ENCODE peak calls at places on chromosome 4, in ten cellular contexts. C, K, U, D, Z, J, G, Q, B and V are unnamed samples.

GRCh38 chr4:25310066-25310824 is 2.3 kb upstream of the ZCCHC4 start:
- DNase-seq in Z (no peak), G (no peak), B (no peak), Q (no peak), K (no peak), D (no peak), U (no peak), C (no peak), J (no peak), V (peak)

GRCh38 chr4:140109626-140110213 is 44.3 kb downstream of the MAML3 start:
- DNase-seq in K (no peak), B (no peak), C (no peak), Z (no peak), J (no peak), G (no peak), U (no peak), D (no peak), Q (no peak), V (no peak)

GRCh38 chr4:8870647-8871416 is 807 bp downstream of the HMX1 start:
- DNase-seq in B (no peak), G (no peak), Q (no peak), K (no peak), Z (no peak), D (no peak), U (no peak), J (no peak), C (no peak), V (no peak)

GRCh38 chr4:152464030-152464823 is 71.7 kb downstream of the FBXW7 start:
- DNase-seq in G (no peak), U (no peak), J (peak), Z (no peak), C (no peak), B (no peak), D (no peak), Q (no peak), K (no peak), V (no peak)

GRCh38 chr4:1554876-1555265 is 129.2 kb downstream of the FAM53A start:
- DNase-seq in Z (no peak), C (no peak), K (no peak), Q (no peak), U (no peak), J (no peak), G (no peak), D (no peak), B (no peak), V (no peak)

GRCh38 chr4:135281230-135281629 is 1079.6 kb upstream of the PABPC4L start:
- DNase-seq in U (no peak), G (no peak), D (no peak), Q (no peak), C (no peak), J (peak), Z (no peak), K (no peak), B (no peak), V (no peak)

GRCh38 chr4:152427971-152428370 is 107.9 kb downstream of the FBXW7 start:
- DNase-seq in D (no peak), C (no peak), Z (no peak), K (no peak), U (no peak), B (peak), G (no peak), Q (no peak), J (no peak), V (no peak)

GRCh38 chr4:182604161-182604591 is 313.0 kb downstream of the DCTD start:
- DNase-seq in D (no peak), Q (no peak), B (peak), G (no peak), U (no peak), K (peak), C (no peak), Z (no peak), J (peak), V (no peak)

GRCh38 chr4:168955674-168956073 is 54.4 kb downstream of the CBR4 start:
- DNase-seq in Z (no peak), B (peak), C (no peak), U (no peak), J (no peak), K (peak), D (no peak), G (no peak), Q (no peak), V (no peak)

GRCh38 chr4:30866444-30866843 is 146.3 kb downstream of the PCDH7 start:
- DNase-seq in U (no peak), Z (no peak), Q (no peak), C (no peak), D (no peak), J (peak), B (no peak), K (peak), G (no peak), V (no peak)

GRCh38 chr4:168540086-168540864 is 43.4 kb downstream of the PALLD start:
- DNase-seq in D (no peak), G (no peak), Q (no peak), Z (no peak), K (peak), B (peak), C (no peak), U (no peak), J (peak), V (no peak)

GRCh38 chr4:107278791-107279481 is 242.8 kb upstream of the DKK2 start:
- DNase-seq in J (no peak), Z (no peak), D (no peak), K (peak), Q (no peak), U (no peak), B (peak), G (no peak), C (no peak), V (no peak)

GRCh38 chr4:26407466-26407865 is 82.8 kb downstream of the CCKAR start:
- DNase-seq in Z (no peak), Q (no peak), U (no peak), B (no peak), D (no peak), J (no peak), K (no peak), C (no peak), G (no peak), V (no peak)

GRCh38 chr4:2186133-2186864 is 55.6 kb downstream of the HAUS3 start:
- DNase-seq in U (peak), G (no peak), C (peak), J (peak), Q (no peak), D (peak), K (peak), Z (no peak), B (peak), V (no peak)

GRCh38 chr4:7021930-7022658 is 21.1 kb upstream of the TADA2B start:
- DNase-seq in C (peak), Q (peak), D (no peak), G (no peak), Z (no peak), B (peak), U (no peak), J (peak), K (peak), V (no peak)

GRCh38 chr4:1255151-1255550 is 6.2 kb upstream of the CTBP1 start:
- DNase-seq in C (no peak), Q (no peak), G (no peak), B (peak), Z (no peak), K (no peak), J (no peak), D (no peak), U (no peak), V (no peak)

GRCh38 chr4:153798901-153799707 is 10.2 kb upstream of the SFRP2 start:
- DNase-seq in K (no peak), G (no peak), B (peak), Q (no peak), D (no peak), J (no peak), U (no peak), C (no peak), Z (no peak), V (no peak)

GRCh38 chr4:83646538-83646937 is 110.6 kb downstream of the GPAT3 start:
- DNase-seq in Z (no peak), D (no peak), G (no peak), K (no peak), C (no peak), U (no peak), J (no peak), Q (no peak), B (no peak), V (no peak)

DNA sequence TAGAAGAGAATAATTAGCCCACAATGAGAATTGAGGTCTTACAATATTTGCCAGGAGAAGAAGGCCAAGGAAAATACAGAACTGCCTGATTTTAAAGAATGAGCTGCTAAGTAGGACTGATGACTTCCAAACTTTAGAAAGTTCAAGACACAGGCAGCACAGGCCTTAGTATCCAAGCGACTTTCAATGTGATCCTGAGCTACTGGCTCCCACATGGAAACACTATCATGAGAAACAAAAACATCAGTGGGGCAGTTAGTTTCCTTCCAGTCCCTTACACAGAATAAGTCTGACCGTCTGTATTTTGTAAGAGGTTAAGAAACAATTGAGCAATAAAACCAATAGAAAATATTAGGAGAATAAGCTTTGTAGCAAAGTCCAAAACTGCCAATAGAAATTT is 251.4 kb downstream of the COL25A1 start:
- DNase-seq in Z (no peak), G (no peak), Q (no peak), D (no peak), B (no peak), K (no peak), C (no peak), J (no peak), U (no peak), V (no peak)
- TF ChIP-seq CTCF in Z (no peak), G (no peak), Q (no peak), D (no peak), B (no peak), K (no peak), C (no peak), J (no peak), U (no peak), V (no peak)

DNA sequence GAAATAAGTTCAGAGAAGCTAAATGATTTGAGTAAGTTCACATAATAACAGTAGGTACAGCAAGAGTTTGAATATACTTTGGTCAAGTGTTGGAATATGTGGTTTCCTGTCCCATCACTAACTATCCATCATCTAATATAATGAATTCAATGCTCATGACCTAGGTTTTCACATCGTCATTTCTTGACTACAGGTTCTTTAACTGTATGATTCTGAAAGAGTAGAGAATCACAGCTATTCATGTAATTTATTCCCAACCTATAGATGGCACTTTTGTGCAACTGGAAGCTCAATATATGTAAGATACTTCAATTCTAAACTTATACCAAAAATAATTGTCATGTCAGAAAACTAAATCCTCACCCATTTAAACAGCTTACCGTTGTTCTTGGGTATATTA is 53.1 kb downstream of the TIGD2 start:
- DNase-seq in Q (no peak), U (no peak), G (no peak), D (no peak), C (no peak), B (no peak), Z (no peak), J (no peak), K (no peak), V (no peak)
- TF ChIP-seq CTCF in Q (no peak), U (no peak), G (no peak), D (no peak), C (no peak), B (no peak), Z (no peak), J (no peak), K (no peak), V (no peak)

DNA sequence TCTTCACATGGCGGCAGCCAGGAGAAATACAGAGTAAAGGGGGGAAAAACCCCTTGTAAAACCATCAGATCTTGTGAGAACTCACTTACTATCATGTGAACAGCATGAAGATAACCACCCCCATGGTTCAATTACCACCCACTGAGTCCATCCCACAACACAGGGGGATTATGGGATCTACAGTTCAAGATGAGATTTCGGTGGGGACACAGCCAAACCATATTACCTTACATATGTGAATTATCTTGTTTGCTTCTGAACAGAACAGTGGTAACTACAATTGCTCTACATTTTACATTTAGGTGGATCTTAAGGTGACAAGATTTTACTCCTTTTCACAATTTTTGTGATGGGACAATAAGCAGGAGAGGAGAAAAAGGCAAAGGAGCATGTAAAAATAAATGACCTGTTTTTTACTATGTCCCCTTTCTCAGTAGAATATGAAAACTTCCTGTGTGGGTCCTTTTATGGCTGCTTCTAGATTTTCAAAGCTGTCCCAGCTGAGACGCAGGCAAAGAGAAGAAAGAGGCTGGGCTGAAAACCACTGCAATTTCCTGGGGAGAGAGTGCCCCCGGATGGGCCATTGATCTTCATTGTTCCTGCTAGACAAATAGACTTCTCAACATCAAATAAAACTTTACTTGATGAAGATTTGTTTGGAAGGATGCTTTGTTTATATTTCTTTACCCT is 45.9 kb upstream of the PGM2 start:
- DNase-seq in Q (no peak), B (peak), C (no peak), K (peak), Z (peak), U (no peak), D (no peak), G (no peak), J (peak), V (no peak)
- TF ChIP-seq CTCF in Q (no peak), B (peak), C (no peak), K (no peak), Z (no peak), U (peak), D (no peak), G (no peak), J (peak), V (no peak)

GRCh38 chr4:87117051-87117729 is 103.2 kb downstream of the KLHL8 start:
- DNase-seq in J (no peak), B (no peak), Q (no peak), K (no peak), U (no peak), G (no peak), C (peak), D (no peak), Z (no peak), V (no peak)

GRCh38 chr4:87117730-87118075 is 102.7 kb downstream of the KLHL8 start:
- DNase-seq in D (no peak), J (no peak), K (no peak), U (no peak), G (no peak), Z (no peak), Q (no peak), C (no peak), B (no peak), V (no peak)

GRCh38 chr4:87112063-87112462 is 108.4 kb downstream of the KLHL8 start:
- DNase-seq in D (no peak), G (no peak), J (peak), Q (no peak), B (no peak), Z (no peak), U (no peak), C (no peak), K (no peak), V (no peak)

GRCh38 chr4:87116230-87116629 is 104.2 kb downstream of the KLHL8 start:
- DNase-seq in K (peak), U (no peak), J (peak), B (no peak), D (no peak), Q (no peak), Z (no peak), G (no peak), C (no peak), V (no peak)

GRCh38 chr4:87114245-87115062 is 106.0 kb downstream of the KLHL8 start:
- DNase-seq in D (peak), C (no peak), J (no peak), G (no peak), U (no peak), Z (no peak), Q (no peak), B (no peak), K (no peak), V (no peak)
- TF ChIP-seq CTCF in D (peak), C (peak), J (peak), G (no peak), U (no peak), Z (no peak), Q (no peak), B (no peak), K (peak), V (peak)

GRCh38 chr4:40070387-40070786 is 13.7 kb downstream of the N4BP2 start:
- DNase-seq in G (no peak), J (no peak), Q (no peak), K (no peak), C (no peak), D (no peak), U (no peak), B (no peak), Z (no peak), V (no peak)

GRCh38 chr4:40065010-40065409 is 8.4 kb downstream of the N4BP2 start:
- DNase-seq in Z (no peak), J (no peak), D (no peak), U (no peak), C (no peak), G (no peak), K (no peak), B (no peak), Q (no peak), V (no peak)

GRCh38 chr4:40066651-40067050 is 10.0 kb downstream of the N4BP2 start:
- DNase-seq in B (no peak), G (no peak), U (no peak), C (no peak), D (no peak), J (no peak), Z (no peak), Q (no peak), K (no peak), V (no peak)
- TF ChIP-seq CTCF in B (no peak), G (no peak), U (no peak), C (no peak), D (no peak), J (no peak), Z (no peak), Q (no peak), K (no peak), V (no peak)

GRCh38 chr4:23932935-23933334 is 43.1 kb upstream of the PPARGC1A start:
- DNase-seq in C (no peak), D (no peak), J (peak), B (peak), U (no peak), G (no peak), K (peak), Q (no peak), Z (no peak), V (no peak)
- TF ChIP-seq CTCF in C (peak), D (no peak), J (peak), B (peak), U (no peak), G (no peak), K (peak), Q (peak), Z (no peak), V (no peak)

GRCh38 chr4:185680617-185681016 is 131.4 kb downstream of the SORBS2 start:
- DNase-seq in B (no peak), J (no peak), K (no peak), Z (no peak), Q (no peak), G (no peak), C (no peak), D (no peak), U (no peak), V (no peak)
- TF ChIP-seq CTCF in B (no peak), J (no peak), K (no peak), Z (no peak), Q (no peak), G (no peak), C (no peak), D (no peak), U (no peak), V (no peak)

GRCh38 chr4:61739899-61740298 is 539.8 kb downstream of the ADGRL3 start:
- DNase-seq in D (no peak), U (no peak), B (no peak), Z (no peak), C (no peak), Q (no peak), J (no peak), K (no peak), G (no peak), V (no peak)

DNA sequence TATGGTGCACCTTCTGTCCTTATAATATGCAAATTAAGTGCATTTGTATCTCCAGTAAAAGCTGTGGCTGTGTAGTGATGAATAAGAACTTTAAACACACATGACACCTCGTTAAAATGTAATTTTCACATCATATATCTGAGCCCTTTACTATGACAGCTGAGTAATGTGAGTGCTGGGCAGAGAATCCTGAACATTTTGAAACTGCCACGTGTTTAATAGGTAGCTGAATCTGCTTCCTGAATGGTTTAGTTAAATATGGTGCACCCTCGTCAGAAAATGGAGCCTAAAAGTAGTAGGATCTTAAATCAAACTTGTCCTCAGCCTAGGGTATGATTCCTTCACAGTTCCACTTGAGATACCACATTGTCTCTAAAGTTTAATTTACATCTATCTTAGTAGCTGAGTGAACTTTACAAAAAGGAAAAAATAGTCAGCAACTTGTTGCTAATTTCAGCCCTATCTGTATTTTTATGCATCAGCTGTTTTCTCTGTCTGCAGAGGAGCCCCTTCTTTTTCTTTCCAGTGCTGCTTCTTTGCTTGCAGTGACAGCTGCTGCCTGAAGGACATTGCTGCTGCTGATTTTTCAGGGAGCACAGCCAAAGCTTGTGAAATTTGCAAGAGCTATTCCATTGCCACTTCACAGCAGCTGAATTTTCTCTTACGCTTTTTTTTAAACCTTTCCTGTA is 541.0 kb downstream of the ADGRL3 start:
- DNase-seq in Q (no peak), U (no peak), C (no peak), K (no peak), D (no peak), Z (no peak), G (no peak), B (no peak), J (peak), V (no peak)
- TF ChIP-seq CTCF in Q (no peak), U (no peak), C (no peak), K (no peak), D (no peak), Z (no peak), G (no peak), B (no peak), J (peak), V (no peak)